ENCODE peak calls at places on chromosomes 13 and 19, in nine cellular contexts. One of them, this sample, is unnamed.

GRCh38 chr19:34556500-34556899 is 74.9 kb downstream of the WTIP start:
- DNase-seq in heart left ventricle: no peak
- DNase-seq in adrenal gland: no peak
- DNase-seq in testis: peak; percentile 62
- DNase-seq in erythroblast: peak; percentile 37
- DNase-seq in esophagus squamous epithelium: no peak
- DNase-seq in ovary: no peak
- DNase-seq in spleen: no peak
- DNase-seq in Peyer's patch: no peak
- DNase-seq in this sample: no peak

GRCh38 chr13:100954430-100955361 is 280.1 kb upstream of the TMTC4 start:
- DNase-seq in spleen: no peak
- DNase-seq in esophagus squamous epithelium: no peak
- DNase-seq in erythroblast: no peak
- DNase-seq in heart left ventricle: no peak
- DNase-seq in testis: no peak
- DNase-seq in Peyer's patch: no peak
- DNase-seq in ovary: no peak
- DNase-seq in adrenal gland: no peak
- DNase-seq in this sample: no peak

GRCh38 chr13:40206241-40207109 is 460.0 kb downstream of the FOXO1 start:
- DNase-seq in erythroblast: no peak
- DNase-seq in adrenal gland: no peak
- DNase-seq in esophagus squamous epithelium: no peak
- DNase-seq in Peyer's patch: peak; percentile 76
- DNase-seq in spleen: no peak
- DNase-seq in ovary: no peak
- DNase-seq in testis: no peak
- DNase-seq in heart left ventricle: no peak
- DNase-seq in this sample: no peak

GRCh38 chr19:8610041-8610927 is at the start of gene ADAMTS10:
- DNase-seq in Peyer's patch: peak; percentile 52
- DNase-seq in spleen: peak; percentile 78
- DNase-seq in ovary: peak; percentile 76
- DNase-seq in testis: no peak
- DNase-seq in heart left ventricle: peak; percentile 68
- DNase-seq in adrenal gland: peak; percentile 62
- DNase-seq in erythroblast: peak; percentile 59
- DNase-seq in esophagus squamous epithelium: no peak
- DNase-seq in this sample: no peak

GRCh38 chr19:49614096-49614857 is 23.3 kb downstream of the PRR12 start:
- DNase-seq in spleen: no peak
- DNase-seq in Peyer's patch: no peak
- DNase-seq in adrenal gland: no peak
- DNase-seq in esophagus squamous epithelium: no peak
- DNase-seq in erythroblast: no peak
- DNase-seq in testis: no peak
- DNase-seq in ovary: no peak
- DNase-seq in heart left ventricle: no peak
- DNase-seq in this sample: no peak

GRCh38 chr13:113566227-113566561 is 18.4 kb upstream of the TFDP1 start:
- DNase-seq in esophagus squamous epithelium: no peak
- DNase-seq in spleen: no peak
- DNase-seq in ovary: no peak
- DNase-seq in adrenal gland: peak; percentile 29
- DNase-seq in Peyer's patch: no peak
- DNase-seq in testis: peak; percentile 11
- DNase-seq in erythroblast: no peak
- DNase-seq in heart left ventricle: no peak
- DNase-seq in this sample: no peak

GRCh38 chr19:51025401-51025800 is 1.0 kb downstream of the KLK11 start:
- DNase-seq in heart left ventricle: no peak
- DNase-seq in testis: no peak
- DNase-seq in ovary: no peak
- DNase-seq in esophagus squamous epithelium: no peak
- DNase-seq in spleen: no peak
- DNase-seq in erythroblast: no peak
- DNase-seq in Peyer's patch: no peak
- DNase-seq in adrenal gland: no peak
- DNase-seq in this sample: no peak

GRCh38 chr19:6753178-6754031 is 13.8 kb downstream of the SH2D3A start:
- DNase-seq in adrenal gland: peak; percentile 88
- DNase-seq in esophagus squamous epithelium: peak; percentile 41
- DNase-seq in testis: peak; percentile 86
- DNase-seq in heart left ventricle: peak; percentile 67
- DNase-seq in Peyer's patch: peak; percentile 96
- DNase-seq in erythroblast: peak; percentile 92
- DNase-seq in ovary: peak; percentile 88
- DNase-seq in spleen: peak; percentile 95
- DNase-seq in this sample: no peak

GRCh38 chr13:73547239-73547638 is 488.4 kb downstream of the KLF5 start:
- DNase-seq in adrenal gland: no peak
- DNase-seq in ovary: no peak
- DNase-seq in erythroblast: no peak
- DNase-seq in Peyer's patch: no peak
- DNase-seq in esophagus squamous epithelium: no peak
- DNase-seq in heart left ventricle: no peak
- DNase-seq in spleen: no peak
- DNase-seq in testis: no peak
- DNase-seq in this sample: no peak

GRCh38 chr13:98026457-98026857 is 73.0 kb downstream of the IPO5 start:
- DNase-seq in Peyer's patch: no peak
- DNase-seq in ovary: no peak
- DNase-seq in esophagus squamous epithelium: no peak
- DNase-seq in spleen: no peak
- DNase-seq in heart left ventricle: no peak
- DNase-seq in erythroblast: no peak
- DNase-seq in adrenal gland: peak; percentile 55
- DNase-seq in testis: no peak
- DNase-seq in this sample: no peak

GRCh38 chr13:41900918-41901317 is 60.0 kb downstream of the VWA8 start:
- DNase-seq in esophagus squamous epithelium: no peak
- DNase-seq in heart left ventricle: no peak
- DNase-seq in erythroblast: no peak
- DNase-seq in spleen: no peak
- DNase-seq in Peyer's patch: no peak
- DNase-seq in adrenal gland: no peak
- DNase-seq in ovary: no peak
- DNase-seq in testis: no peak
- DNase-seq in this sample: no peak

GRCh38 chr13:48902421-48902820 is 73.3 kb upstream of the FNDC3A start:
- DNase-seq in spleen: no peak
- DNase-seq in testis: no peak
- DNase-seq in ovary: no peak
- DNase-seq in erythroblast: no peak
- DNase-seq in Peyer's patch: no peak
- DNase-seq in heart left ventricle: no peak
- DNase-seq in adrenal gland: no peak
- DNase-seq in esophagus squamous epithelium: no peak
- DNase-seq in this sample: no peak

DNA sequence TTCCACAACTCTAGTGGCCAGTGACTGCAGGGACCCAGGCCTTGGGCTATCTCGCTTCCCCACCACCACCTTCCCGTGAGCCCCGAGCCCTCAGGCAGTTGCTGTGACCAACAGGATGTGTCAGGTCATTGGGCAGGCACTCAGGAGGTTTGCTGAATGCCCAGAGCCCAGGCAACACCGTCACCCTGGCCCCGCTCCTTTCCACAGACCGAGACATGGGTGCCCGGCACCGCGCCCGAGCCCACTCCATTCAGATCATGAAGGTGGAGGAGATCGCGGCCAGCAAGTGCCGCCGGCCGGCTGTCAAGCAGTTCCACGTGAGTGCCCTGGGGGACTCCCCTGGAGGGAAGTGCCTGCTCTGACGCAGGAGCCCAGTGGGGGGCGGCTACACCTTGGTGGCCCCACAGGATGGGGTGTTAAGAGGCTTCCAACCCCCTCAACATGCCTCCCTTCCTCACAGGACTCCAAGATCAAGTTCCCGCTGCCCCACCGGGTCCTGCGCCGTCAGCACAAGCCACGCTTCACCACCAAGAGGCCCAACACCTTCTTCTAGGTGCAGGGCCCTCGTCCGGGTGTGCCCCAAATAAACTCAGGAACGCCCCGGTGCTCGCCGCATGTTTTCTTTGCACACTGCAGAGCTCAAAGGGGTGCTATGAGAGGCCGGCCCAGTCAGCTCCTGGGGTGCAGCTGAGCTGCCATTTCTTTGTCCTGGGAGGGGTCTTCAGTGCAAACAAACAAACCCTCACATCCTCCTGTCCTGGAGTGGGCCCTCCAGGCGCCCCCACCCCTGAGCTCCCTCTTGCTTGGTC is 3.2 kb downstream of the RPL18A start:
- DNase-seq in ovary: no peak
- DNase-seq in esophagus squamous epithelium: no peak
- DNase-seq in adrenal gland: no peak
- DNase-seq in Peyer's patch: peak; percentile 64
- DNase-seq in heart left ventricle: no peak
- DNase-seq in erythroblast: no peak
- DNase-seq in testis: no peak
- DNase-seq in spleen: peak; percentile 80
- DNase-seq in this sample: no peak
- TF ChIP-seq POLR2A in ovary: no peak
- TF ChIP-seq POLR2A in esophagus squamous epithelium: no peak
- TF ChIP-seq POLR2A in adrenal gland: no peak
- TF ChIP-seq POLR2A in Peyer's patch: no peak
- TF ChIP-seq POLR2A in heart left ventricle: no peak
- TF ChIP-seq POLR2A in erythroblast: peak; percentile 2
- TF ChIP-seq POLR2A in testis: no peak
- TF ChIP-seq POLR2A in spleen: no peak
- TF ChIP-seq POLR2A in this sample: no peak

GRCh38 chr13:79496188-79496587 is 15.2 kb downstream of the NDFIP2 start:
- DNase-seq in ovary: no peak
- DNase-seq in Peyer's patch: no peak
- DNase-seq in heart left ventricle: no peak
- DNase-seq in adrenal gland: no peak
- DNase-seq in testis: no peak
- DNase-seq in erythroblast: no peak
- DNase-seq in esophagus squamous epithelium: no peak
- DNase-seq in spleen: no peak
- DNase-seq in this sample: no peak

GRCh38 chr13:79500829-79501228 is 19.9 kb downstream of the NDFIP2 start:
- DNase-seq in Peyer's patch: no peak
- DNase-seq in testis: no peak
- DNase-seq in esophagus squamous epithelium: no peak
- DNase-seq in spleen: no peak
- DNase-seq in ovary: no peak
- DNase-seq in adrenal gland: no peak
- DNase-seq in heart left ventricle: no peak
- DNase-seq in erythroblast: no peak
- DNase-seq in this sample: no peak

GRCh38 chr13:79501538-79502232 is 20.7 kb downstream of the NDFIP2 start:
- DNase-seq in adrenal gland: no peak
- DNase-seq in erythroblast: no peak
- DNase-seq in testis: no peak
- DNase-seq in esophagus squamous epithelium: no peak
- DNase-seq in Peyer's patch: no peak
- DNase-seq in heart left ventricle: no peak
- DNase-seq in spleen: no peak
- DNase-seq in ovary: no peak
- DNase-seq in this sample: no peak

GRCh38 chr13:79492918-79493594 is 12.1 kb downstream of the NDFIP2 start:
- DNase-seq in erythroblast: no peak
- DNase-seq in testis: no peak
- DNase-seq in ovary: no peak
- DNase-seq in esophagus squamous epithelium: no peak
- DNase-seq in spleen: no peak
- DNase-seq in Peyer's patch: no peak
- DNase-seq in adrenal gland: no peak
- DNase-seq in heart left ventricle: no peak
- DNase-seq in this sample: no peak

GRCh38 chr13:79497852-79498251 is 16.9 kb downstream of the NDFIP2 start:
- DNase-seq in testis: no peak
- DNase-seq in adrenal gland: no peak
- DNase-seq in ovary: no peak
- DNase-seq in Peyer's patch: no peak
- DNase-seq in esophagus squamous epithelium: no peak
- DNase-seq in erythroblast: no peak
- DNase-seq in heart left ventricle: no peak
- DNase-seq in spleen: no peak
- DNase-seq in this sample: no peak
- TF ChIP-seq POLR2A in testis: no peak
- TF ChIP-seq POLR2A in adrenal gland: no peak
- TF ChIP-seq POLR2A in ovary: no peak
- TF ChIP-seq POLR2A in Peyer's patch: no peak
- TF ChIP-seq POLR2A in esophagus squamous epithelium: no peak
- TF ChIP-seq POLR2A in erythroblast: no peak
- TF ChIP-seq POLR2A in heart left ventricle: no peak
- TF ChIP-seq POLR2A in spleen: no peak
- TF ChIP-seq POLR2A in this sample: no peak

GRCh38 chr19:18435848-18436631 is 1.9 kb downstream of the ISYNA1 start:
- DNase-seq in Peyer's patch: peak; percentile 52
- DNase-seq in adrenal gland: peak; percentile 69
- DNase-seq in testis: no peak
- DNase-seq in esophagus squamous epithelium: no peak
- DNase-seq in erythroblast: no peak
- DNase-seq in ovary: peak; percentile 58
- DNase-seq in heart left ventricle: no peak
- DNase-seq in spleen: peak; percentile 77
- DNase-seq in this sample: no peak

GRCh38 chr19:18437481-18438330 is at the start of gene ISYNA1:
- DNase-seq in erythroblast: peak; percentile 77
- DNase-seq in adrenal gland: peak; percentile 86
- DNase-seq in heart left ventricle: peak; percentile 77
- DNase-seq in testis: peak; percentile 82
- DNase-seq in esophagus squamous epithelium: no peak
- DNase-seq in spleen: peak; percentile 91
- DNase-seq in ovary: peak; percentile 86
- DNase-seq in Peyer's patch: peak; percentile 86
- DNase-seq in this sample: no peak

GRCh38 chr19:18435185-18435841 is 2.6 kb downstream of the ISYNA1 start:
- DNase-seq in heart left ventricle: no peak
- DNase-seq in esophagus squamous epithelium: no peak
- DNase-seq in ovary: peak; percentile 61
- DNase-seq in spleen: peak; percentile 79
- DNase-seq in erythroblast: no peak
- DNase-seq in Peyer's patch: peak; percentile 57
- DNase-seq in adrenal gland: peak; percentile 77
- DNase-seq in testis: no peak
- DNase-seq in this sample: no peak

GRCh38 chr19:18438331-18439024 is 545 bp upstream of the ISYNA1 start:
- DNase-seq in erythroblast: no peak
- DNase-seq in adrenal gland: peak; percentile 87
- DNase-seq in Peyer's patch: peak; percentile 54
- DNase-seq in heart left ventricle: peak; percentile 73
- DNase-seq in esophagus squamous epithelium: no peak
- DNase-seq in spleen: peak; percentile 84
- DNase-seq in ovary: peak; percentile 88
- DNase-seq in testis: peak; percentile 88
- DNase-seq in this sample: peak; percentile 50

GRCh38 chr19:18436651-18437478 is 1.1 kb downstream of the ISYNA1 start:
- DNase-seq in ovary: peak; percentile 92
- DNase-seq in adrenal gland: peak; percentile 93
- DNase-seq in Peyer's patch: peak; percentile 95
- DNase-seq in esophagus squamous epithelium: no peak
- DNase-seq in testis: peak; percentile 92
- DNase-seq in spleen: peak; percentile 94
- DNase-seq in heart left ventricle: peak; percentile 88
- DNase-seq in erythroblast: peak; percentile 86
- DNase-seq in this sample: peak; percentile 71
- TF ChIP-seq POLR2A in ovary: no peak
- TF ChIP-seq POLR2A in adrenal gland: no peak
- TF ChIP-seq POLR2A in Peyer's patch: no peak
- TF ChIP-seq POLR2A in esophagus squamous epithelium: no peak
- TF ChIP-seq POLR2A in testis: no peak
- TF ChIP-seq POLR2A in spleen: no peak
- TF ChIP-seq POLR2A in heart left ventricle: no peak
- TF ChIP-seq POLR2A in erythroblast: no peak
- TF ChIP-seq POLR2A in this sample: no peak

GRCh38 chr19:10321874-10322835 is 6.3 kb upstream of the FDX2 start:
- DNase-seq in esophagus squamous epithelium: no peak
- DNase-seq in testis: no peak
- DNase-seq in Peyer's patch: peak; percentile 85
- DNase-seq in ovary: no peak
- DNase-seq in erythroblast: no peak
- DNase-seq in adrenal gland: no peak
- DNase-seq in spleen: no peak
- DNase-seq in heart left ventricle: no peak
- DNase-seq in this sample: no peak
- TF ChIP-seq POLR2A in esophagus squamous epithelium: no peak
- TF ChIP-seq POLR2A in testis: no peak
- TF ChIP-seq POLR2A in Peyer's patch: no peak
- TF ChIP-seq POLR2A in ovary: no peak
- TF ChIP-seq POLR2A in erythroblast: no peak
- TF ChIP-seq POLR2A in adrenal gland: no peak
- TF ChIP-seq POLR2A in spleen: no peak
- TF ChIP-seq POLR2A in heart left ventricle: no peak
- TF ChIP-seq POLR2A in this sample: no peak